ENCODE peak calls at places on chromosomes 7 and 10, in four cellular contexts. Q, V, A and Z are unnamed samples.

GRCh38 chr10:99532687-99533495 is at the start of gene NKX2-3:
- DNase-seq in A (no peak), Q (no peak), V (no peak), Z (no peak)

GRCh38 chr10:128375171-128375570 is 248.9 kb upstream of the MKI67 start:
- DNase-seq in A (no peak), V (no peak), Q (no peak), Z (no peak)

GRCh38 chr7:1948377-1948796 is 278.3 kb downstream of the ELFN1 start:
- DNase-seq in Q (no peak), V (no peak), A (no peak), Z (no peak)

GRCh38 chr7:157139142-157140117 is 704 bp downstream of the UBE3C start:
- DNase-seq in Q (no peak), V (peak), A (peak), Z (no peak)

GRCh38 chr10:51502124-51502523 is 197.3 kb downstream of the CSTF2T start:
- DNase-seq in V (no peak), A (no peak), Q (no peak), Z (no peak)

GRCh38 chr10:69802424-69803161 is 887 bp downstream of the COL13A1 start:
- DNase-seq in Q (no peak), A (no peak), V (peak), Z (no peak)

GRCh38 chr7:22447008-22447407 is 53.0 kb downstream of the STEAP1B start:
- DNase-seq in V (no peak), Q (no peak), A (no peak), Z (no peak)

GRCh38 chr10:129853236-129853946 is 110.7 kb downstream of the EBF3 start:
- DNase-seq in A (no peak), V (peak), Q (no peak), Z (no peak)

GRCh38 chr7:120997902-120998301 is 9.4 kb downstream of the CPED1 start:
- DNase-seq in Q (no peak), V (no peak), A (no peak), Z (no peak)

GRCh38 chr7:140596751-140597424 is 43.7 kb downstream of the DENND2A start:
- DNase-seq in A (no peak), Q (no peak), V (peak), Z (no peak)

GRCh38 chr7:28654111-28654510 is 241.8 kb downstream of the CREB5 start:
- DNase-seq in Q (no peak), V (no peak), A (no peak), Z (no peak)

GRCh38 chr10:132554991-132555647 is 17.5 kb downstream of the INPP5A start:
- DNase-seq in A (no peak), V (no peak), Q (no peak), Z (no peak)

GRCh38 chr7:118151671-118152070 is 32.3 kb upstream of the LSM8 start:
- DNase-seq in V (no peak), Q (no peak), A (no peak), Z (no peak)

GRCh38 chr10:119478111-119479047 is 64.1 kb downstream of the RGS10 start:
- DNase-seq in Q (no peak), A (no peak), V (peak), Z (no peak)

GRCh38 chr7:41538810-41539724 is 163.8 kb downstream of the INHBA start:
- DNase-seq in Q (no peak), A (no peak), V (peak), Z (no peak)

GRCh38 chr10:103145046-103145445 is 48.0 kb downstream of the NT5C2 start:
- DNase-seq in V (peak), A (no peak), Q (no peak), Z (no peak)

GRCh38 chr10:132521466-132522102 is 16.0 kb upstream of the INPP5A start:
- DNase-seq in A (no peak), V (no peak), Q (peak), Z (no peak)

GRCh38 chr10:22230331-22230833 is 12.6 kb upstream of the EBLN1 start:
- DNase-seq in V (peak), Q (no peak), A (no peak), Z (no peak)

GRCh38 chr7:138880881-138881577 is 83.0 kb upstream of the ATP6V0A4 start:
- DNase-seq in Q (no peak), A (no peak), V (no peak), Z (no peak)

GRCh38 chr10:85105614-85106013 is 777.2 kb downstream of the CCSER2 start:
- DNase-seq in A (no peak), V (no peak), Q (no peak), Z (no peak)

GRCh38 chr7:124818807-124819206 is 53.2 kb upstream of the GPR37 start:
- DNase-seq in Q (no peak), A (no peak), V (no peak), Z (no peak)
- TF ChIP-seq CTCF in Q (no peak), A (no peak), V (no peak), Z (no peak)

GRCh38 chr10:72334832-72335393 is 19.8 kb downstream of the DNAJB12 start:
- DNase-seq in Q (peak), A (peak), V (peak), Z (no peak)
- TF ChIP-seq CTCF in Q (no peak), A (peak), V (peak), Z (peak)

DNA sequence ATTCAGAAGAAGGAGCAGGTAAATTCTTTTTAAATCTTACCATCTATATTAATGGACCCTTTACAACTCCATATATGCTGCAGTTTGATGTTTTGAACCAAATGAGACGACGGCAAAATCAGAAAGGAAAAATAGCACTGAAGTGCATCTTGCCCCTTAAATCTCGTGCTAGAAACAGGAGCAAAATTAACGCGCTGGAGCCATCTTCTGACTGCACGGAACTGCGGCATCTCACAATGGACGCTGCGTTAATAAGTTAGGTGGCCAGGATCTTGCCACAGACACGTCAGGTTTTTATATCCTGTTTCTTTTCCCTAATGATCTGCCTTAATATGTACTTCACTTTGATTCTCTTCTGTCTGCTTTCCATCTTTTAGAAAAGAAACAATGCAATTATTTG is 354.5 kb downstream of the TFEC start:
- DNase-seq in Q (no peak), V (peak), A (no peak), Z (no peak)
- TF ChIP-seq CTCF in Q (no peak), V (peak), A (peak), Z (peak)

GRCh38 chr7:92134271-92135099 is at the start of gene CYP51A1:
- DNase-seq in V (peak), A (peak), Q (peak), Z (peak)
- TF ChIP-seq CTCF in V (peak), A (peak), Q (no peak), Z (peak)

GRCh38 chr7:89770156-89770555 is 384.1 kb upstream of the STEAP1 start:
- DNase-seq in Q (no peak), V (no peak), A (no peak), Z (no peak)

GRCh38 chr7:89772276-89772675 is 382.0 kb upstream of the STEAP1 start:
- DNase-seq in Q (no peak), V (no peak), A (no peak), Z (no peak)

GRCh38 chr7:89773594-89773993 is 380.7 kb upstream of the STEAP1 start:
- DNase-seq in A (no peak), V (no peak), Q (no peak), Z (no peak)

GRCh38 chr7:89775459-89775858 is 378.8 kb upstream of the STEAP1 start:
- DNase-seq in V (no peak), Q (no peak), A (no peak), Z (no peak)

DNA sequence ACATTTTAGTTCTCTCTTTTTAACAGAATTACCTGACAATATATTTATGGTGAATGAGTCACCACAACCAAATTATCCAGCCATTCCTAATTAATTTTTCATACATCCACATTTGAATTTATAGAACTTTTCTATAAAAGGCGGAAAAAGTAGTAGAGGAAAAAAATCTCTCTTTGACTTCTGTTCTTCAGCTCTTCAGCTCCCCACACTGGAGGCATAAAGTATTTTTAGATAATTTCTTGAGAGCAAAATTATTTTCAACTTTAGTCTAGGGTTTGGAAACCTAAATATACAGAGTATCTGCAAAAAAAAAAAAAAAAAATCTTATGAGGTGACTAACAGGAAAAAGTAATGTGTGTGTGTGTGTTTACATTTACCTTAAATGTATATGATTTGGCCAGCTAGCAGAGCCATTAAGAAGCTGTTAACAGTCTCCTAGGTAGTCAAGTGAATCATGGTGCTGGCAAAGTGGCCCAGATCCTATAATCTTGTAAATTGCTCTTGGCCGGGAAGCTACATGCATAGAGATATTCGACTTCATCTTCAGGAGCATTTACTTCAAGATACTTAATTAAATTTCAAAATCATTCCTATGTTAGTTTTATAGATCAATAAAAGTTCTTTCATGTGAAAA is 383.1 kb upstream of the STEAP1 start:
- DNase-seq in A (no peak), V (peak), Q (no peak), Z (no peak)
- TF ChIP-seq CTCF in A (no peak), V (no peak), Q (no peak), Z (peak)

GRCh38 chr10:78539247-78539766 is 505.6 kb downstream of the RPS24 start:
- DNase-seq in Q (no peak), V (no peak), A (no peak), Z (no peak)
- TF ChIP-seq CTCF in Q (no peak), V (no peak), A (no peak), Z (no peak)

GRCh38 chr7:74183653-74184450 is 9.7 kb downstream of the EIF4H start:
- DNase-seq in Q (no peak), A (no peak), V (no peak), Z (no peak)
- TF ChIP-seq CTCF in Q (no peak), A (peak), V (peak), Z (peak)